ENCODE peak calls at places on chromosome 14, in ten cellular contexts. O is fibroblast of lung, R is brain microvascular endothelial cell, C is upper lobe of left lung, E is heart right ventricle, W is stomach, Y is coronary artery, J is tibial artery, F is SJSA1, Z is endodermal cell. S is an unnamed sample.

GRCh38 chr14:52266179-52266578 is 1.3 kb upstream of the PTGDR start:
- DNase-seq in O (peak; percentile 66), R (peak; percentile 80), C (no peak), E (no peak), W (no peak), Y (no peak), J (peak; percentile 75), F (no peak), Z (no peak), S (no peak)

GRCh38 chr14:22848391-22849164 is 12.2 kb downstream of the MMP14 start:
- DNase-seq in O (peak; percentile 89), R (peak; percentile 61), C (no peak), E (peak; percentile 78), W (peak; percentile 44), Y (peak; percentile 92), J (peak; percentile 96), F (peak; percentile 20), Z (peak; percentile 69), S (no peak)

GRCh38 chr14:85573406-85573805 is 43.5 kb downstream of the FLRT2 start:
- DNase-seq in O (peak; percentile 67), R (no peak), C (no peak), E (no peak), W (no peak), Y (no peak), J (no peak), F (no peak), Z (no peak), S (no peak)

GRCh38 chr14:105617201-105617777 is 90.9 kb downstream of the TMEM121 start:
- DNase-seq in O (no peak), R (no peak), C (peak; percentile 17), E (no peak), W (no peak), Y (peak; percentile 68), J (peak; percentile 64), F (no peak), Z (no peak), S (no peak)

GRCh38 chr14:49975286-49975685 is 82.4 kb downstream of the ARF6 start:
- DNase-seq in O (peak; percentile 97), R (peak; percentile 90), C (no peak), E (no peak), W (no peak), Y (no peak), J (no peak), F (peak; percentile 80), Z (no peak), S (no peak)

GRCh38 chr14:59282366-59282765 is 93.9 kb downstream of the DAAM1 start:
- DNase-seq in O (peak; percentile 59), R (peak; percentile 63), C (no peak), E (no peak), W (no peak), Y (no peak), J (no peak), F (no peak), Z (no peak), S (peak; percentile 73)

GRCh38 chr14:76784881-76785280 is 23.6 kb downstream of the VASH1 start:
- DNase-seq in O (peak; percentile 71), R (peak; percentile 80), C (peak; percentile 75), E (peak; percentile 82), W (peak; percentile 63), Y (peak; percentile 89), J (peak; percentile 93), F (peak; percentile 60), Z (peak; percentile 96), S (no peak)

GRCh38 chr14:45699451-45699850 is 446.4 kb upstream of the MIS18BP1 start:
- DNase-seq in O (peak; percentile 9), R (no peak), C (no peak), E (no peak), W (no peak), Y (no peak), J (no peak), F (no peak), Z (no peak), S (no peak)

GRCh38 chr14:37406095-37406494 is 189.0 kb downstream of the FOXA1 start:
- DNase-seq in O (no peak), R (no peak), C (no peak), E (no peak), W (no peak), Y (no peak), J (no peak), F (no peak), Z (no peak), S (no peak)

GRCh38 chr14:53953828-53954550 is 2.6 kb downstream of the BMP4 start:
- DNase-seq in O (peak; percentile 50), R (peak; percentile 10), C (peak; percentile 32), E (peak; percentile 40), W (no peak), Y (no peak), J (peak; percentile 83), F (peak; percentile 55), Z (no peak), S (no peak)

GRCh38 chr14:22391908-22392307 is 197.1 kb downstream of the DAD1 start:
- DNase-seq in O (peak; percentile 70), R (peak; percentile 72), C (peak; percentile 67), E (peak; percentile 22), W (peak; percentile 74), Y (no peak), J (no peak), F (peak; percentile 68), Z (peak; percentile 85), S (no peak)

GRCh38 chr14:33839193-33840076 is 111.4 kb downstream of the EGLN3 start:
- DNase-seq in O (peak; percentile 41), R (peak; percentile 37), C (no peak), E (peak; percentile 25), W (peak; percentile 54), Y (no peak), J (no peak), F (peak; percentile 33), Z (peak; percentile 77), S (no peak)

GRCh38 chr14:65993103-65993502 is 493.1 kb upstream of the CCDC196 start:
- DNase-seq in O (no peak), R (no peak), C (no peak), E (no peak), W (no peak), Y (no peak), J (no peak), F (no peak), Z (no peak), S (peak; percentile 43)

GRCh38 chr14:28759056-28759657 is 7.4 kb upstream of the FOXG1 start:
- DNase-seq in O (peak; percentile 20), R (no peak), C (no peak), E (no peak), W (no peak), Y (no peak), J (no peak), F (no peak), Z (peak; percentile 77), S (no peak)

GRCh38 chr14:52315355-52315718 is 1.2 kb downstream of the PTGER2 start:
- DNase-seq in O (no peak), R (no peak), C (no peak), E (no peak), W (peak; percentile 34), Y (no peak), J (no peak), F (no peak), Z (no peak), S (no peak)

GRCh38 chr14:93089501-93090269 is 26.0 kb downstream of the ITPK1 start:
- DNase-seq in O (no peak), R (no peak), C (no peak), E (no peak), W (no peak), Y (no peak), J (no peak), F (no peak), Z (no peak), S (no peak)
- H3K27ac ChIP-seq in O (no peak overlapping the region), R (no peak overlapping the region), C (no peak overlapping the region), E (no peak overlapping the region), W (no peak overlapping the region), Y (peak overlapping the region; percentile 4), J (no peak overlapping the region), F (no peak overlapping the region), Z (no peak overlapping the region), S (no peak overlapping the region)

DNA sequence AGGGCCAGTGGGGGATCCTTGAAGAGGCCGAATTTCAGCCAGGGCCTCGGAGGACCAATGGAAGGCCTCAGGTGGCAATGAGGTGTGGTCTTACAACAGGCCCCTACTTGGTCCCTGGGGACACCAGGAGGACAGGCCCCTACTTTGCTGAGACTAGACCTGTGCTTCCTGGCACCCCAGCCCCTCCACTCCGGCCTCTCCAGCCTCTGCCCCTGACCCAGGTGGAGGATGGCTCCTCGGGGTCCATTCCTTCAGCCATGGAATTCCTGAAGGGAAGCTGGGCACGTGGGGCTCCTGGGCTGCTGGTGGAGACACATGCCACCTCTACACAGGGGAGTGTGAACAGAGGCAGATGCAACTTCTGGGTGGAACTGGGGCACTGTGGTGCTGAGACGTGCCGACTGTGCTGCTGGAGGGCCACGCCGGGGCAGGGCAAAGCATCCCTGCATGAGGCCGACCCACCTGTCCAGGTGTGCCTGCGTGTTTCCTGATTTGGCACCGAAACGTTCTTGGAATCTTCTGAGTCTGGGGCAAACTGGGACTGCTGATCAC is 18.6 kb upstream of the KIF26A start:
- DNase-seq in O (no peak), R (no peak), C (no peak), E (no peak), W (peak; percentile 24), Y (no peak), J (peak; percentile 43), F (no peak), Z (no peak), S (no peak)
- H3K27ac ChIP-seq in O (no peak overlapping the region), R (no peak overlapping the region), C (no peak overlapping the region), E (no peak overlapping the region), W (no peak overlapping the region), Y (no peak overlapping the region), J (no peak overlapping the region), F (no peak overlapping the region), Z (no peak overlapping the region), S (peak overlapping the region; percentile 88)

GRCh38 chr14:87955501-87955900 is 37.5 kb downstream of the GALC start:
- DNase-seq in O (no peak), R (no peak), C (no peak), E (no peak), W (no peak), Y (no peak), J (no peak), F (no peak), Z (no peak), S (no peak)

GRCh38 chr14:87952307-87953094 is 40.5 kb downstream of the GALC start:
- DNase-seq in O (no peak), R (no peak), C (no peak), E (no peak), W (no peak), Y (no peak), J (no peak), F (no peak), Z (no peak), S (no peak)
- H3K27ac ChIP-seq in O (no peak overlapping the region), R (no peak overlapping the region), C (no peak overlapping the region), E (no peak overlapping the region), W (no peak overlapping the region), Y (no peak overlapping the region), J (no peak overlapping the region), F (no peak overlapping the region), Z (no peak overlapping the region), S (no peak overlapping the region)

GRCh38 chr14:74442757-74443156 is 16.7 kb upstream of the SYNDIG1L start:
- DNase-seq in O (no peak), R (no peak), C (no peak), E (no peak), W (no peak), Y (peak; percentile 26), J (peak; percentile 2), F (no peak), Z (peak; percentile 33), S (no peak)

GRCh38 chr14:74438351-74438915 is 12.4 kb upstream of the SYNDIG1L start:
- DNase-seq in O (no peak), R (no peak), C (no peak), E (no peak), W (no peak), Y (peak; percentile 7), J (no peak), F (no peak), Z (peak; percentile 44), S (no peak)

GRCh38 chr14:74441113-74441512 is 15.1 kb upstream of the SYNDIG1L start:
- DNase-seq in O (no peak), R (no peak), C (no peak), E (no peak), W (no peak), Y (peak; percentile 11), J (no peak), F (no peak), Z (peak; percentile 16), S (no peak)

GRCh38 chr14:74437654-74438053 is 11.6 kb upstream of the SYNDIG1L start:
- DNase-seq in O (peak; percentile 3), R (no peak), C (no peak), E (no peak), W (no peak), Y (peak; percentile 11), J (no peak), F (no peak), Z (peak; percentile 74), S (no peak)
- H3K27ac ChIP-seq in O (no peak overlapping the region), R (no peak overlapping the region), C (no peak overlapping the region), E (no peak overlapping the region), W (no peak overlapping the region), Y (no peak overlapping the region), J (no peak overlapping the region), F (no peak overlapping the region), Z (no peak overlapping the region), S (no peak overlapping the region)